ENCODE peak calls at places on chromosomes 11 and 22, in eight cellular contexts. Z is NCI-H1105 treated with DMSO at 0.1 percent for 48 hours; U is T-helper 2 cell treated with Interferon-gamma antibody and Interleukin-4, amounts not matched to agents 5 μg/mL and 100 μg/mL, for 36 hours; I is activated CD4-positive, alpha-beta T cell treated with anti-CD3 and anti-CD28 coated beads, Interleukin-2, amount 10 ng/mL, durations not matched to agents 7 days and 5 days; Q is fibroblast of lung; J is prostate gland; H is stimulated activated CD8-positive, alpha-beta memory T cell treated with anti-CD3 and anti-CD28 coated beads, Interleukin-7, amount 100 ng/mL, for 1 hour; F is endothelial cell. R is an unnamed sample.

GRCh38 chr11:102666331-102666957 is 39.1 kb downstream of the MMP27 start:
- DNase-seq in Z (peak), U (no peak), I (peak), Q (peak), J (peak), H (no peak), F (no peak), R (peak)

GRCh38 chr11:119148855-119149370 is at the start of gene ABCG4:
- DNase-seq in Z (peak), U (no peak), I (peak), Q (no peak), J (no peak), H (no peak), F (peak), R (no peak)

GRCh38 chr11:20158597-20159257 is 1.5 kb downstream of the DBX1 start:
- DNase-seq in Z (no peak), U (no peak), I (no peak), Q (peak), J (peak), H (no peak), F (peak), R (no peak)

GRCh38 chr11:113384551-113384950 is 3.0 kb upstream of the ANKK1 start:
- DNase-seq in Z (peak), U (no peak), I (no peak), Q (peak), J (peak), H (no peak), F (peak), R (no peak)

GRCh38 chr11:65588199-65589054 is 7.2 kb downstream of the KCNK7 start:
- DNase-seq in Z (no peak), U (peak), I (peak), Q (peak), J (peak), H (no peak), F (peak), R (peak)

GRCh38 chr11:46489668-46490560 is 98.3 kb upstream of the CHRM4 start:
- DNase-seq in Z (peak), U (no peak), I (peak), Q (peak), J (no peak), H (no peak), F (peak), R (peak)

GRCh38 chr11:7575841-7576451 is 62.1 kb downstream of the PPFIBP2 start:
- DNase-seq in Z (no peak), U (no peak), I (peak), Q (no peak), J (peak), H (no peak), F (no peak), R (no peak)

GRCh38 chr11:119450590-119450989 is 27.6 kb upstream of the THY1 start:
- DNase-seq in Z (no peak), U (no peak), I (no peak), Q (peak), J (no peak), H (no peak), F (no peak), R (no peak)

GRCh38 chr11:7524831-7525230 is 11.0 kb downstream of the PPFIBP2 start:
- DNase-seq in Z (no peak), U (no peak), I (no peak), Q (no peak), J (no peak), H (no peak), F (no peak), R (no peak)

GRCh38 chr22:37180531-37181231 is 7.4 kb downstream of the C1QTNF6 start:
- DNase-seq in Z (no peak), U (no peak), I (no peak), Q (no peak), J (no peak), H (no peak), F (no peak), R (no peak)

GRCh38 chr11:76695767-76696166 is 25.2 kb upstream of the LRRC32 start:
- DNase-seq in Z (no peak), U (no peak), I (no peak), Q (no peak), J (no peak), H (no peak), F (no peak), R (no peak)

GRCh38 chr11:63274776-63275175 is 31.4 kb upstream of the SLC22A25 start:
- DNase-seq in Z (no peak), U (no peak), I (no peak), Q (no peak), J (no peak), H (no peak), F (no peak), R (no peak)

GRCh38 chr22:41940853-41941765 is 5.8 kb downstream of the CENPM start:
- DNase-seq in Z (peak), U (peak), I (peak), Q (peak), J (peak), H (peak), F (peak), R (peak)

GRCh38 chr11:2376751-2377451 is at the start of gene CD81:
- DNase-seq in Z (no peak), U (peak), I (peak), Q (no peak), J (no peak), H (peak), F (peak), R (peak)

GRCh38 chr22:36180038-36180880 is 19.7 kb upstream of the APOL3 start:
- DNase-seq in Z (peak), U (peak), I (peak), Q (peak), J (peak), H (peak), F (peak), R (peak)

GRCh38 chr11:15095736-15096228 is 18.9 kb upstream of the INSC start:
- DNase-seq in Z (no peak), U (no peak), I (no peak), Q (no peak), J (no peak), H (no peak), F (no peak), R (no peak)

GRCh38 chr22:30338802-30339201 is 12.1 kb upstream of the TBC1D10A start:
- DNase-seq in Z (no peak), U (no peak), I (no peak), Q (no peak), J (no peak), H (no peak), F (no peak), R (no peak)

R was measured in CD4-positive, alpha-beta memory T cell.